ENCODE peak calls at places on chromosomes 7 and 10, in six cellular contexts. One of them, this sample, is unnamed. For H3K4me1 and H3K36me3, the result is how much of the 10 kb centered on the place peaks cover.

GRCh38 chr7:83655951-83656556 is 7.1 kb upstream of the SEMA3E start:
- DNase-seq in right atrium auricular region: no peak
- DNase-seq in mammary epithelial cell: peak
- DNase-seq in thyroid gland: peak
- DNase-seq in heart left ventricle: no peak
- DNase-seq in fibroblast of lung: peak
- DNase-seq in this sample: no peak

GRCh38 chr7:2387897-2388636 is 15.3 kb upstream of the CHST12 start:
- DNase-seq in thyroid gland: peak
- DNase-seq in right atrium auricular region: peak
- DNase-seq in heart left ventricle: peak
- DNase-seq in fibroblast of lung: no peak
- DNase-seq in mammary epithelial cell: no peak
- DNase-seq in this sample: peak

GRCh38 chr10:109922353-109922975 is 847 bp downstream of the XPNPEP1 start:
- DNase-seq in mammary epithelial cell: no peak
- DNase-seq in heart left ventricle: no peak
- DNase-seq in fibroblast of lung: no peak
- DNase-seq in thyroid gland: no peak
- DNase-seq in right atrium auricular region: no peak
- DNase-seq in this sample: no peak

GRCh38 chr10:69769395-69769989 is 32.2 kb upstream of the COL13A1 start:
- DNase-seq in fibroblast of lung: peak
- DNase-seq in heart left ventricle: peak
- DNase-seq in mammary epithelial cell: peak
- DNase-seq in thyroid gland: no peak
- DNase-seq in right atrium auricular region: peak
- DNase-seq in this sample: no peak

GRCh38 chr10:36412942-36413341 is 712.5 kb upstream of the ANKRD30A start:
- DNase-seq in thyroid gland: no peak
- DNase-seq in fibroblast of lung: no peak
- DNase-seq in heart left ventricle: no peak
- DNase-seq in right atrium auricular region: no peak
- DNase-seq in mammary epithelial cell: peak
- DNase-seq in this sample: no peak

GRCh38 chr10:112807013-112807412 is 143.0 kb upstream of the TCF7L2 start:
- DNase-seq in fibroblast of lung: no peak
- DNase-seq in mammary epithelial cell: no peak
- DNase-seq in right atrium auricular region: no peak
- DNase-seq in thyroid gland: no peak
- DNase-seq in heart left ventricle: no peak
- DNase-seq in this sample: no peak

GRCh38 chr7:123557016-123557630 is 495 bp downstream of the NDUFA5 start:
- DNase-seq in right atrium auricular region: no peak
- DNase-seq in fibroblast of lung: peak
- DNase-seq in mammary epithelial cell: no peak
- DNase-seq in heart left ventricle: no peak
- DNase-seq in thyroid gland: no peak
- DNase-seq in this sample: no peak

GRCh38 chr7:20509892-20510645 is 105.4 kb upstream of the ABCB5 start:
- DNase-seq in mammary epithelial cell: no peak
- DNase-seq in heart left ventricle: no peak
- DNase-seq in thyroid gland: no peak
- DNase-seq in right atrium auricular region: no peak
- DNase-seq in fibroblast of lung: no peak
- DNase-seq in this sample: no peak

GRCh38 chr10:70743430-70743788 is 41.8 kb downstream of the TBATA start:
- DNase-seq in thyroid gland: no peak
- DNase-seq in right atrium auricular region: no peak
- DNase-seq in mammary epithelial cell: no peak
- DNase-seq in fibroblast of lung: no peak
- DNase-seq in heart left ventricle: no peak
- DNase-seq in this sample: no peak

GRCh38 chr7:157548691-157549265 is 212.0 kb downstream of the DNAJB6 start:
- DNase-seq in thyroid gland: no peak
- DNase-seq in fibroblast of lung: no peak
- DNase-seq in heart left ventricle: no peak
- DNase-seq in right atrium auricular region: no peak
- DNase-seq in mammary epithelial cell: no peak
- DNase-seq in this sample: no peak

GRCh38 chr7:143012001-143012400 is 14.9 kb downstream of the OR9A2 start:
- DNase-seq in mammary epithelial cell: no peak
- DNase-seq in right atrium auricular region: no peak
- DNase-seq in heart left ventricle: no peak
- DNase-seq in fibroblast of lung: no peak
- DNase-seq in thyroid gland: peak
- DNase-seq in this sample: no peak

GRCh38 chr7:123692471-123692877 is 36.8 kb downstream of the LMOD2 start:
- DNase-seq in heart left ventricle: no peak
- DNase-seq in mammary epithelial cell: no peak
- DNase-seq in right atrium auricular region: no peak
- DNase-seq in fibroblast of lung: no peak
- DNase-seq in thyroid gland: no peak
- DNase-seq in this sample: no peak

GRCh38 chr10:100793055-100793454 is 47.7 kb downstream of the PAX2 start:
- DNase-seq in thyroid gland: no peak
- DNase-seq in mammary epithelial cell: no peak
- DNase-seq in fibroblast of lung: no peak
- DNase-seq in heart left ventricle: no peak
- DNase-seq in right atrium auricular region: no peak
- DNase-seq in this sample: no peak

GRCh38 chr7:85595639-85596268 is 408.9 kb upstream of the SEMA3D start:
- DNase-seq in heart left ventricle: no peak
- DNase-seq in right atrium auricular region: no peak
- DNase-seq in thyroid gland: no peak
- DNase-seq in mammary epithelial cell: peak
- DNase-seq in fibroblast of lung: peak
- DNase-seq in this sample: no peak

GRCh38 chr10:110747609-110748464 is 103.7 kb downstream of the RBM20 start:
- DNase-seq in mammary epithelial cell: peak
- DNase-seq in fibroblast of lung: peak
- DNase-seq in heart left ventricle: no peak
- DNase-seq in thyroid gland: peak
- DNase-seq in right atrium auricular region: no peak
- DNase-seq in this sample: no peak

GRCh38 chr7:32102432-32102851 is 32.2 kb upstream of the PDE1C start:
- DNase-seq in heart left ventricle: peak
- DNase-seq in right atrium auricular region: no peak
- DNase-seq in thyroid gland: no peak
- DNase-seq in mammary epithelial cell: no peak
- DNase-seq in fibroblast of lung: no peak
- DNase-seq in this sample: peak

GRCh38 chr7:2016761-2017482 is 215.8 kb downstream of the MAD1L1 start:
- DNase-seq in thyroid gland: no peak
- DNase-seq in heart left ventricle: no peak
- DNase-seq in right atrium auricular region: no peak
- DNase-seq in fibroblast of lung: no peak
- DNase-seq in mammary epithelial cell: no peak
- DNase-seq in this sample: peak

GRCh38 chr10:112953075-112953501 is 3.0 kb downstream of the TCF7L2 start:
- DNase-seq in right atrium auricular region: no peak
- DNase-seq in heart left ventricle: peak
- DNase-seq in mammary epithelial cell: no peak
- DNase-seq in thyroid gland: peak
- DNase-seq in fibroblast of lung: peak
- DNase-seq in this sample: peak

GRCh38 chr7:92836489-92837213 is at the start of gene CDK6:
- DNase-seq in heart left ventricle: peak
- DNase-seq in fibroblast of lung: peak
- DNase-seq in mammary epithelial cell: peak
- DNase-seq in right atrium auricular region: no peak
- DNase-seq in thyroid gland: peak
- DNase-seq in this sample: peak

GRCh38 chr7:14504134-14504533 is 398.4 kb downstream of the DGKB start:
- DNase-seq in mammary epithelial cell: no peak
- DNase-seq in fibroblast of lung: no peak
- DNase-seq in thyroid gland: no peak
- DNase-seq in right atrium auricular region: no peak
- DNase-seq in heart left ventricle: no peak
- DNase-seq in this sample: no peak

GRCh38 chr7:49670991-49671390 is 102.4 kb upstream of the VWC2 start:
- DNase-seq in heart left ventricle: no peak
- DNase-seq in mammary epithelial cell: no peak
- DNase-seq in right atrium auricular region: no peak
- DNase-seq in fibroblast of lung: no peak
- DNase-seq in thyroid gland: no peak
- DNase-seq in this sample: no peak

GRCh38 chr10:83585686-83586085 is 553.6 kb upstream of the GHITM start:
- DNase-seq in heart left ventricle: no peak
- DNase-seq in right atrium auricular region: no peak
- DNase-seq in thyroid gland: no peak
- DNase-seq in fibroblast of lung: peak
- DNase-seq in mammary epithelial cell: no peak
- DNase-seq in this sample: no peak

DNA sequence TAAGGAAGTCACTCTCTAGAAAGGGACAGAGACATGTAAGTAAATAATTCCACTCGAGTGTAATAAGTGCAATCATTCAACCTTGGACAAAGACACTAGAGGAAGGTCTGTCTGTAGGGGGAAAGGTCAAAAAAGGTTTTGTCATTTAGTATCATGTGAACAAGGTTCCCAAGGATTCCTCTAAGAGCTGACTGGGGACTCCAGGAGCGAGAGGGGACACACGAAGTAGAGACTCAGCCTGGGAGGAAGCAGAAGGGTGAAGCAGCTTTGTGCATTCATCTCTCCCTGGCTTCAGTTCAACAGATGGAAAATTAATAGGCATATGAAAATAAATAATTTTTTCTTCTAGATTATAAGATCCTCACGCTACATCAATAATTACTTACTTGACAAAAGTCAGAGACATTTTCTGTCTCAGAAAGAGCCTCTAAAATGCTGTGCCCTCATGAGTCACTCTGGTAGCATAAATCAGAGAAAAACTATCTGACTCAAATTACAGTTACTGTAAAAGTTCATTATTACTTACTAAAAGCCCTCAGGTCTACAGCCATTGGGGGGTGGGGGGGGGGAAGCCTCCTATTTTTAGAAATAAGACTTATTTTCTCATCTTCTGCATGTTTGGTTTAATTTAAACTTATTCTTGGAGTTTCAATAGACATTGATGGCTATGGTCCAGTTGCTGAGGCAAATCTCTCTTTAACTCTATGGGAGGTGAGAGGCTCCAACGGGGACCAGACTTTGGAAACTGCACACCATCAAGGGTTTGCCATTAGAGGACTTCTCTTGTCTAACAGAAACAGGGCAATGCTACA is 275.0 kb upstream of the KLF14 start:
- DNase-seq in fibroblast of lung: peak
- DNase-seq in thyroid gland: no peak
- DNase-seq in heart left ventricle: no peak
- DNase-seq in right atrium auricular region: no peak
- DNase-seq in mammary epithelial cell: no peak
- DNase-seq in this sample: no peak
- H3K4me1 ChIP-seq in fibroblast of lung: under half
- H3K4me1 ChIP-seq in thyroid gland: half or more
- H3K4me1 ChIP-seq in heart left ventricle: under half
- H3K4me1 ChIP-seq in right atrium auricular region: half or more
- H3K4me1 ChIP-seq in mammary epithelial cell: under half
- H3K4me1 ChIP-seq in this sample: half or more

DNA sequence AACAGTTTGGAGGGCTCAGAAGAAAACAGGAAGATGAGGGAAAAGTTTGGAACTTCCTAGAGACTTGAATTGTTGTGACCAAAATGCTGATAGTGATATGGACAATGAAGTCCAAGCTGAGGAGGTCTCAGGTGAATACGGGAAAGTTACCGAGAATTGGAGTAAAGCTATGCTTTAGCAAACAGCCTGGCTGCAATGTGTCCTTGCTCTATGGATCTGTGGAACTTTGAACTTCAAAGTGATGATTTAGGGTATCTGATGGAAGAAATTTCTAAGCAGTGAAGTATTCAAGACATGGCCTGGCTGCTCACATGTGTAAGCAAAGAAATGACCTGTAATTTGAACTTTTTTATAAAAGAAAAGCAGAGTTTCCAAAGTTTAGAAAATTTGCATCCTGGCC is 240.2 kb upstream of the KLF14 start:
- DNase-seq in right atrium auricular region: no peak
- DNase-seq in mammary epithelial cell: no peak
- DNase-seq in heart left ventricle: no peak
- DNase-seq in fibroblast of lung: no peak
- DNase-seq in thyroid gland: no peak
- DNase-seq in this sample: no peak
- H3K36me3 ChIP-seq in right atrium auricular region: under half
- H3K36me3 ChIP-seq in mammary epithelial cell: under half
- H3K36me3 ChIP-seq in heart left ventricle: under half
- H3K36me3 ChIP-seq in fibroblast of lung: under half
- H3K36me3 ChIP-seq in thyroid gland: under half
- H3K36me3 ChIP-seq in this sample: under half

DNA sequence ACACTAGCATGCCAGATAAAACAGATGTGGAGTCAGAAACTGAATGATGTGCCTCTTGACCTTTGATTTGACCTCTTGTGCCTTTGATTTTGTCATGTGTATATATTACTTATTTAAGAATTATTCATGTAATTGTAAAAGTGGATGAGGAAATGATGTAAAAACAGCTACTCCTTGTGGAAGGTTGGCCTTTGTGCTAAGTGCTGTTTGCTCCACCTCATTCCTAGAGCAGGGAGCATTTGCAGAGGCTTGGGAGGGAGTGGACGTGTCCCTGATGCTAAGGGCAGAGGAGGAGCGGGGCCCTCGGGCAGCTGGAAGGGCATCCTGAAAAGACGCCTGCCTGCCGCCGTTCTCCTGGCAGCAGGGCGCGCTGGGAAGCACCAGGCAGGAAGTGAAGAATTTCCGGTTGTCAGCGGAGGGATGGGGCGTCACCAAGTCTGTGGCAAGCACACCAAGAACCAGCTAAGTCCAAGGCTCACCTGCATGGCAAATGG is 197.6 kb upstream of the ZNF32 start:
- DNase-seq in fibroblast of lung: peak
- DNase-seq in mammary epithelial cell: no peak
- DNase-seq in right atrium auricular region: peak
- DNase-seq in heart left ventricle: peak
- DNase-seq in thyroid gland: no peak
- DNase-seq in this sample: peak
- H3K4me3 ChIP-seq in fibroblast of lung: no peak
- H3K4me3 ChIP-seq in mammary epithelial cell: no peak
- H3K4me3 ChIP-seq in right atrium auricular region: no peak
- H3K4me3 ChIP-seq in heart left ventricle: peak
- H3K4me3 ChIP-seq in thyroid gland: no peak
- H3K4me3 ChIP-seq in this sample: peak

DNA sequence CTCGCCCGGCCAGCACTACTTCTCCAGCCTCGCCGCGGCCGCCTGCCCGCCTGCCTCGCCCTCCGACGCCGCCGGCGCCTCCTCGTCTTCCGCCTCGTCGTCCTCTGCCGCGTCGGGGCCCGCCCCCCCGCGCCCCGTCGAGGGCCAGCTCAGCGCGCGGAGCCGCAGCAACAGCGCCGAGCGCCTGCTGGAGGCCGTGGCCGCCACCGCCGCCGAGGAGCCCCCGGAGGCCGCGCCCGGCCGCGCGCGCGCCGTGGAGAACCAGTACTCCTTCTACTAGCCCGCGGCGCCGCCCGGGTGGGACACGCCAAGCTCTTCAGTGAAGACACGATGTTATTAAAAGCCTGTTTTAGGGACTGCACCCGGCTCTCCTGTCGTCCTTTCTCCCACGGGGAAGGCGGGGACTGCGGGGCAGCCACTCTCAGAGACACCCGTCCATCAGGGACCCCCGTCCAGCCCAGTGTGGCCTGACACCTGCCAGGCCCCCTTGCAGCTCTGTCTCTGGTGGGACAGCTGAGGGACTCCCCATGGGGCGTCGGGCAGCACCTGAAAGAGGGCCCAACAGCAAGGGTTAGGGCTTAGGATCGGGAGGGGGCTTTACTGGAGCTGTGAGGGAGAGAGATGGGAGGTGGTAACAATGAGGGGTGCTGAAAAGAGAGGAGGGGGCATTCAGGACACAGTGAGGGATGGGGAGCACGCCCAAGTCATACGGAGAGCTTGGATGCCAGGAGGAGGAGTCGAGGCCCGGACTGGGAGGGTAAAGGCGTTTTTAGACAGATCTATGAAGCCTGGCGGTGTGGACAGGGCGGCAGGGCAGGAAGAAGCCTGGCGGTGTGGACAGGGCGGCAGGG is 34.7 kb downstream of the SPDYE6 start:
- DNase-seq in fibroblast of lung: no peak
- DNase-seq in thyroid gland: peak
- DNase-seq in heart left ventricle: peak
- DNase-seq in mammary epithelial cell: no peak
- DNase-seq in right atrium auricular region: no peak
- DNase-seq in this sample: no peak
- H3K4me1 ChIP-seq in fibroblast of lung: under half
- H3K4me1 ChIP-seq in thyroid gland: under half
- H3K4me1 ChIP-seq in heart left ventricle: under half
- H3K4me1 ChIP-seq in mammary epithelial cell: under half
- H3K4me1 ChIP-seq in right atrium auricular region: under half
- H3K4me1 ChIP-seq in this sample: under half

This sample was measured in left ventricle myocardium inferior.